ENCODE peak calls at places on chromosomes 1 and 21, in nine cellular contexts. N, X, E, G, Q, K, V, O and F are unnamed samples.

GRCh38 chr1:111099289-111099688 is 40.6 kb downstream of the DRAM2 start:
- DNase-seq in N (no peak), X (no peak), E (no peak), G (no peak), Q (no peak), K (no peak), V (no peak), O (no peak), F (no peak)

GRCh38 chr1:233904979-233905415 is 521 bp downstream of the SLC35F3 start:
- DNase-seq in N (peak; percentile 32), X (peak; percentile 28), E (peak; percentile 84), G (peak; percentile 63), Q (peak; percentile 25), K (no peak), V (no peak), O (no peak), F (no peak)

GRCh38 chr1:113930499-113931161 is 1.5 kb downstream of the HIPK1 start:
- DNase-seq in N (no peak), X (peak; percentile 78), E (no peak), G (peak; percentile 71), Q (no peak), K (no peak), V (peak; percentile 56), O (peak; percentile 78), F (no peak)

GRCh38 chr1:103109291-103109920 is 1.1 kb upstream of the COL11A1 start:
- DNase-seq in N (no peak), X (no peak), E (no peak), G (peak; percentile 43), Q (no peak), K (no peak), V (no peak), O (no peak), F (no peak)

GRCh38 chr1:16017461-16018303 is at the start of gene HSPB7:
- DNase-seq in N (no peak), X (peak; percentile 30), E (peak; percentile 88), G (peak; percentile 69), Q (no peak), K (peak; percentile 98), V (no peak), O (no peak), F (no peak)

GRCh38 chr1:84957956-84958355 is 39.0 kb downstream of the MCOLN2 start:
- DNase-seq in N (no peak), X (no peak), E (no peak), G (no peak), Q (no peak), K (no peak), V (no peak), O (no peak), F (no peak)

GRCh38 chr1:239662950-239663349 is 276.6 kb downstream of the CHRM3 start:
- DNase-seq in N (no peak), X (no peak), E (peak; percentile 6), G (no peak), Q (no peak), K (no peak), V (no peak), O (no peak), F (no peak)

GRCh38 chr1:53580009-53580400 is 120.8 kb downstream of the DMRTB1 start:
- DNase-seq in N (no peak), X (no peak), E (no peak), G (no peak), Q (no peak), K (peak; percentile 42), V (peak; percentile 24), O (no peak), F (no peak)

GRCh38 chr1:56050911-56051310 is 528.5 kb downstream of the PLPP3 start:
- DNase-seq in N (no peak), X (peak; percentile 51), E (no peak), G (peak; percentile 53), Q (no peak), K (no peak), V (no peak), O (no peak), F (no peak)

GRCh38 chr1:226797151-226797550 is 58.1 kb upstream of the ITPKB start:
- DNase-seq in N (no peak), X (no peak), E (no peak), G (no peak), Q (no peak), K (no peak), V (no peak), O (no peak), F (no peak)

GRCh38 chr1:117815926-117816325 is 113.5 kb downstream of the GDAP2 start:
- DNase-seq in N (no peak), X (no peak), E (no peak), G (no peak), Q (no peak), K (no peak), V (no peak), O (no peak), F (no peak)

GRCh38 chr1:43997295-43997694 is 5.9 kb downstream of the CCDC24 start:
- DNase-seq in N (no peak), X (no peak), E (no peak), G (no peak), Q (no peak), K (no peak), V (no peak), O (no peak), F (no peak)

GRCh38 chr1:213256438-213257087 is 205.5 kb downstream of the RPS6KC1 start:
- DNase-seq in N (no peak), X (no peak), E (no peak), G (no peak), Q (no peak), K (no peak), V (no peak), O (no peak), F (no peak)

GRCh38 chr1:41240806-41241747 is 1.0 kb downstream of the SCMH1 start:
- DNase-seq in N (no peak), X (peak; percentile 31), E (peak; percentile 92), G (peak; percentile 41), Q (peak; percentile 42), K (peak; percentile 84), V (peak; percentile 47), O (peak; percentile 11), F (no peak)

GRCh38 chr1:18271336-18271735 is 163.7 kb downstream of the IGSF21 start:
- DNase-seq in N (no peak), X (no peak), E (no peak), G (no peak), Q (no peak), K (no peak), V (no peak), O (no peak), F (no peak)

GRCh38 chr1:221663321-221663720 is 78.6 kb downstream of the DUSP10 start:
- DNase-seq in N (no peak), X (peak; percentile 26), E (no peak), G (peak; percentile 70), Q (no peak), K (no peak), V (no peak), O (no peak), F (no peak)

GRCh38 chr1:82818596-82818995 is 1017.9 kb downstream of the ADGRL2 start:
- DNase-seq in N (no peak), X (no peak), E (no peak), G (no peak), Q (no peak), K (no peak), V (no peak), O (no peak), F (no peak)

GRCh38 chr1:192109576-192109975 is 48.7 kb upstream of the RGS18 start:
- DNase-seq in N (no peak), X (no peak), E (no peak), G (no peak), Q (no peak), K (no peak), V (no peak), O (no peak), F (no peak)

GRCh38 chr1:220271706-220272046 is 577 bp downstream of the RAB3GAP2 start:
- DNase-seq in N (no peak), X (peak; percentile 33), E (no peak), G (peak; percentile 39), Q (no peak), K (no peak), V (no peak), O (peak; percentile 10), F (no peak)

GRCh38 chr21:25369524-25370300 is 237.6 kb downstream of the MRPL39 start:
- DNase-seq in N (no peak), X (peak; percentile 69), E (no peak), G (peak; percentile 85), Q (no peak), K (no peak), V (no peak), O (no peak), F (no peak)

GRCh38 chr21:40067751-40068150 is 200.5 kb downstream of the PCP4 start:
- DNase-seq in N (no peak), X (no peak), E (no peak), G (no peak), Q (no peak), K (no peak), V (no peak), O (no peak), F (no peak)
- TF ChIP-seq CTCF in N (no peak), X (no peak), E (no peak), G (no peak), Q (no peak), K (no peak), V (no peak), O (no peak), F (no peak)

GRCh38 chr1:31501505-31501904 is 74.8 kb upstream of the TINAGL1 start:
- DNase-seq in N (no peak), X (no peak), E (no peak), G (no peak), Q (no peak), K (no peak), V (no peak), O (no peak), F (no peak)
- TF ChIP-seq CTCF in N (peak; percentile 31), X (peak; percentile 19), E (no peak), G (no peak), Q (peak; percentile 30), K (no peak), V (no peak), O (peak; percentile 59), F (peak; percentile 49)

GRCh38 chr1:241849345-241849695 is 1.3 kb downstream of the EXO1 start:
- DNase-seq in N (no peak), X (no peak), E (no peak), G (no peak), Q (no peak), K (no peak), V (no peak), O (no peak), F (no peak)
- TF ChIP-seq CTCF in N (no peak), X (no peak), E (no peak), G (no peak), Q (no peak), K (no peak), V (no peak), O (no peak), F (no peak)

GRCh38 chr1:64861611-64862010 is 104.7 kb downstream of the JAK1 start:
- DNase-seq in N (no peak), X (peak; percentile 20), E (no peak), G (no peak), Q (no peak), K (no peak), V (no peak), O (no peak), F (no peak)
- TF ChIP-seq CTCF in N (no peak), X (peak; percentile 31), E (peak; percentile 46), G (no peak), Q (peak; percentile 59), K (no peak), V (no peak), O (peak; percentile 28), F (no peak)